ENCODE peak calls at places on chromosomes 3 and 15, in seven cellular contexts. W is colonic mucosa, O is cardiac muscle cell, F is body of pancreas, E is endothelial cell of umbilical vein, B is lower lobe of right lung, L is tibial artery. V is an unnamed sample. For H3K4me1, the result is how much of the 10 kb centered on the place peaks cover.

GRCh38 chr3:180319461-180319860 is 282.5 kb upstream of the TTC14 start:
- DNase-seq in W (no peak), O (no peak), F (no peak), E (no peak), B (no peak), L (no peak), V (no peak)

GRCh38 chr3:14347110-14347509 is 55.3 kb upstream of the SLC6A6 start:
- DNase-seq in W (no peak), O (no peak), F (no peak), E (no peak), B (no peak), L (no peak), V (no peak)

GRCh38 chr3:43309372-43310305 is 23.3 kb downstream of the SNRK start:
- DNase-seq in W (no peak), O (no peak), F (no peak), E (no peak), B (no peak), L (no peak), V (no peak)

GRCh38 chr3:64792458-64792857 is 104.7 kb upstream of the ADAMTS9 start:
- DNase-seq in W (no peak), O (no peak), F (no peak), E (no peak), B (no peak), L (no peak), V (no peak)

GRCh38 chr15:100934735-100935134 is 15.6 kb downstream of the LRRK1 start:
- DNase-seq in W (no peak), O (no peak), F (no peak), E (no peak), B (no peak), L (no peak), V (no peak)

GRCh38 chr15:98000249-98001203 is 40.0 kb downstream of the ARRDC4 start:
- DNase-seq in W (peak), O (no peak), F (no peak), E (no peak), B (no peak), L (no peak), V (no peak)

GRCh38 chr3:125375950-125376679 is 990 bp upstream of the ZNF148 start:
- DNase-seq in W (peak), O (no peak), F (no peak), E (no peak), B (no peak), L (no peak), V (no peak)

GRCh38 chr3:193905993-193906396 is 230.0 kb upstream of the HES1 start:
- DNase-seq in W (no peak), O (no peak), F (no peak), E (no peak), B (no peak), L (no peak), V (no peak)

GRCh38 chr3:102400766-102401165 is 34.0 kb upstream of the ZPLD1 start:
- DNase-seq in W (no peak), O (no peak), F (no peak), E (peak), B (no peak), L (no peak), V (no peak)

GRCh38 chr3:113054552-113054951 is 63.8 kb downstream of the GTPBP8 start:
- DNase-seq in W (no peak), O (no peak), F (no peak), E (no peak), B (no peak), L (no peak), V (no peak)

GRCh38 chr3:40523781-40524180 is 979 bp upstream of the ZNF621 start:
- DNase-seq in W (no peak), O (no peak), F (peak), E (peak), B (no peak), L (no peak), V (no peak)

GRCh38 chr3:174215426-174215825 is 643.7 kb upstream of the NAALADL2 start:
- DNase-seq in W (no peak), O (no peak), F (no peak), E (no peak), B (no peak), L (no peak), V (no peak)

GRCh38 chr3:56683122-56683817 is at the start of gene TASOR:
- DNase-seq in W (peak), O (peak), F (peak), E (peak), B (peak), L (peak), V (peak)

GRCh38 chr15:81023483-81024264 is 23.0 kb downstream of the TLNRD1 start:
- DNase-seq in W (peak), O (no peak), F (peak), E (peak), B (peak), L (peak), V (peak)

GRCh38 chr15:70324001-70324974 is 226.6 kb upstream of the TLE3 start:
- DNase-seq in W (peak), O (no peak), F (no peak), E (no peak), B (no peak), L (peak), V (no peak)

GRCh38 chr3:172087198-172087597 is 47.8 kb downstream of the FNDC3B start:
- DNase-seq in W (no peak), O (no peak), F (no peak), E (no peak), B (no peak), L (no peak), V (no peak)

GRCh38 chr3:10552631-10552943 is 47.2 kb upstream of the ATP2B2 start:
- DNase-seq in W (no peak), O (no peak), F (no peak), E (no peak), B (no peak), L (no peak), V (no peak)

GRCh38 chr3:58260261-58260731 is 22.7 kb downstream of the ABHD6 start:
- DNase-seq in W (no peak), O (no peak), F (no peak), E (no peak), B (no peak), L (no peak), V (no peak)

GRCh38 chr3:50138266-50139230 is 16.6 kb upstream of the SEMA3F start:
- DNase-seq in W (no peak), O (no peak), F (no peak), E (peak), B (no peak), L (no peak), V (no peak)

GRCh38 chr15:31598620-31599019 is 272.0 kb downstream of the KLF13 start:
- DNase-seq in W (peak), O (peak), F (no peak), E (no peak), B (peak), L (no peak), V (no peak)

GRCh38 chr3:51672083-51672475 is 1.0 kb downstream of the TEX264 start:
- DNase-seq in W (no peak), O (no peak), F (no peak), E (no peak), B (no peak), L (no peak), V (no peak)

GRCh38 chr3:51670053-51670666 is 892 bp upstream of the TEX264 start:
- DNase-seq in W (no peak), O (no peak), F (no peak), E (no peak), B (no peak), L (no peak), V (no peak)

GRCh38 chr3:51669241-51670052 is 1.6 kb upstream of the TEX264 start:
- DNase-seq in W (peak), O (peak), F (peak), E (peak), B (peak), L (peak), V (peak)

GRCh38 chr3:51671090-51672082 is at the start of gene TEX264:
- DNase-seq in W (peak), O (peak), F (peak), E (peak), B (peak), L (peak), V (peak)

GRCh38 chr3:51670711-51671089 is 352 bp upstream of the TEX264 start:
- DNase-seq in W (no peak), O (no peak), F (no peak), E (no peak), B (no peak), L (no peak), V (no peak)
- H3K4me1 ChIP-seq in W (under half), O (under half), F (under half), E (under half), B (half or more), L (under half), V (under half)

GRCh38 chr15:85414991-85415390 is 34.6 kb downstream of the AKAP13 start:
- DNase-seq in W (no peak), O (no peak), F (no peak), E (no peak), B (no peak), L (no peak), V (no peak)
- H3K27ac ChIP-seq in W (no peak), O (no peak), F (peak), E (peak), B (no peak), L (no peak), V (no peak)

DNA sequence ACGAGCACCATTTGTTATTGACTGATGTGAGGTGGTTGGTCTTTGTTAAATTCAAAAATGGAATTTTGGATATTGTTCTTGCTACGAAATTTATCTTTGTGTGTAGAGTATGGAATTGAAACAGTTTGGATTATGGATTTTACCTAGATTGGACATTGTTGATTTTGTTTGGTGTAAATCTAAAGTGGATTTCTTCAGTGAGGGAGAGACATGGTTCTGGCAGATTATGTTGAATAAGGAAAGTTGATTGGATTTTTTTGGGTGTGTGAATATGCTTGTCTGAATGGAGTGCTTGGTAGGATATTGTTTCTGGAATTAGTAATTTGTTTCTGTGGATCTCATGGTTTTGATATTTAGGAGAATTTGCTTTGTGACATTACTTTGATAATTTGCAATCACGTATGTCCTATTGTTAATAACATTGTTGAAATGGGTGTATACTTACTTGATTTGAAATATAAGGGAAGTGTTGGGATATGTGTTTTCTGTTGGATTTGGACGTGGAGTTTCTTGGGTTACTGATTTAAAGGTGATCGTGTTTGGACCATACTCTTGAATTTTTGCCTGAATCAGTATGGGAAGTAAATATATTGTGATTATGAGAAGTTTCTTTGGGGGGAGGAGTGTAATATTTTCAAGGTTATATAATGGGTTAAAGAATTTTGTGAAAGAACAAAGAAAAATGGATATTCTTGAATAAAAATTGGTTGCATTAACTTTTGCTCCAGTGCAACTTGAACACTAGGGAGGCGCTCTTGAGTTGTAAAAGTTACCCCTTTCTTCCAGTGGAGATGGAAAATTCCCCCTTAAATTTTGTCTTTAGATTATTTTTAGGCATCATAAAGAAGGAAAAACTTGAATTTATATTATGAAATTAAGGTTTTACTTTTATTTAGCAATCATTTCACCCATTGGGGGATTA is 875 bp upstream of the CHD2 start:
- DNase-seq in W (no peak), O (no peak), F (no peak), E (no peak), B (no peak), L (no peak), V (no peak)
- H3K4me3 ChIP-seq in W (peak), O (peak), F (no peak), E (no peak), B (peak), L (no peak), V (peak)

GRCh38 chr15:63991706-63992105 is 54.6 kb downstream of the DAPK2 start:
- DNase-seq in W (no peak), O (no peak), F (no peak), E (peak), B (no peak), L (no peak), V (no peak)
- H3K4me1 ChIP-seq in W (under half), O (under half), F (under half), E (under half), B (under half), L (under half), V (half or more)

GRCh38 chr15:45631831-45632230 is 3.0 kb upstream of the SQOR start:
- DNase-seq in W (no peak), O (no peak), F (no peak), E (no peak), B (no peak), L (no peak), V (no peak)

GRCh38 chr15:45635763-45636292 is 999 bp downstream of the SQOR start:
- DNase-seq in W (no peak), O (no peak), F (no peak), E (no peak), B (no peak), L (no peak), V (no peak)

GRCh38 chr15:45637552-45638033 is 2.8 kb downstream of the SQOR start:
- DNase-seq in W (peak), O (no peak), F (peak), E (peak), B (no peak), L (peak), V (peak)

GRCh38 chr15:45634442-45635190 is at the start of gene SQOR:
- DNase-seq in W (peak), O (peak), F (peak), E (peak), B (peak), L (peak), V (peak)

GRCh38 chr15:45635191-45635638 is 386 bp downstream of the SQOR start:
- DNase-seq in W (peak), O (peak), F (peak), E (no peak), B (peak), L (peak), V (peak)
- H3K27ac ChIP-seq in W (peak), O (no peak), F (peak), E (no peak), B (peak), L (peak), V (peak)

V was measured in psoas muscle.